ENCODE peak calls at places on chromosomes 1 and 21, in five cellular contexts. One of them, this sample, is unnamed.

GRCh38 chr1:6734579-6735397 is 33.2 kb upstream of the DNAJC11 start:
- DNase-seq in stomach: no peak
- DNase-seq in breast epithelium: no peak
- DNase-seq in transverse colon: no peak
- DNase-seq in K562: no peak
- DNase-seq in this sample: no peak

GRCh38 chr1:213244664-213245091 is 193.6 kb downstream of the RPS6KC1 start:
- DNase-seq in transverse colon: peak; percentile 9
- DNase-seq in stomach: no peak
- DNase-seq in breast epithelium: no peak
- DNase-seq in K562: peak; percentile 58
- DNase-seq in this sample: no peak

GRCh38 chr1:97845805-97846204 is 75.0 kb downstream of the DPYD start:
- DNase-seq in breast epithelium: no peak
- DNase-seq in K562: no peak
- DNase-seq in stomach: no peak
- DNase-seq in transverse colon: no peak
- DNase-seq in this sample: no peak

GRCh38 chr1:108719654-108720435 is 7.1 kb downstream of the FNDC7 start:
- DNase-seq in transverse colon: no peak
- DNase-seq in breast epithelium: no peak
- DNase-seq in stomach: no peak
- DNase-seq in K562: peak; percentile 41
- DNase-seq in this sample: peak; percentile 62

GRCh38 chr1:29984544-29985375 is 738.6 kb downstream of the MATN1 start:
- DNase-seq in stomach: no peak
- DNase-seq in K562: no peak
- DNase-seq in breast epithelium: no peak
- DNase-seq in transverse colon: peak; percentile 27
- DNase-seq in this sample: no peak

GRCh38 chr1:20980051-20980450 is 192.9 kb upstream of the HP1BP3 start:
- DNase-seq in breast epithelium: no peak
- DNase-seq in transverse colon: no peak
- DNase-seq in K562: no peak
- DNase-seq in stomach: no peak
- DNase-seq in this sample: no peak

GRCh38 chr1:9459784-9460407 is 79.4 kb upstream of the SLC25A33 start:
- DNase-seq in K562: no peak
- DNase-seq in transverse colon: peak; percentile 51
- DNase-seq in breast epithelium: peak; percentile 46
- DNase-seq in stomach: no peak
- DNase-seq in this sample: no peak

GRCh38 chr1:29029652-29030051 is 94.1 kb downstream of the TMEM200B start:
- DNase-seq in breast epithelium: no peak
- DNase-seq in K562: no peak
- DNase-seq in stomach: no peak
- DNase-seq in transverse colon: no peak
- DNase-seq in this sample: no peak

GRCh38 chr1:11887666-11888007 is 28.9 kb upstream of the NPPB start:
- DNase-seq in K562: no peak
- DNase-seq in breast epithelium: no peak
- DNase-seq in transverse colon: no peak
- DNase-seq in stomach: no peak
- DNase-seq in this sample: no peak

GRCh38 chr1:53549781-53550180 is 90.6 kb downstream of the DMRTB1 start:
- DNase-seq in transverse colon: no peak
- DNase-seq in breast epithelium: no peak
- DNase-seq in K562: no peak
- DNase-seq in stomach: no peak
- DNase-seq in this sample: no peak

GRCh38 chr1:54537611-54538010 is 10.4 kb upstream of the ACOT11 start:
- DNase-seq in breast epithelium: no peak
- DNase-seq in stomach: no peak
- DNase-seq in transverse colon: no peak
- DNase-seq in K562: no peak
- DNase-seq in this sample: no peak

GRCh38 chr1:77673030-77673429 is 9.4 kb downstream of the ZZZ3 start:
- DNase-seq in stomach: no peak
- DNase-seq in K562: no peak
- DNase-seq in transverse colon: no peak
- DNase-seq in breast epithelium: no peak
- DNase-seq in this sample: no peak

GRCh38 chr1:2091611-2092604 is 41.7 kb downstream of the PRKCZ start:
- DNase-seq in transverse colon: peak; percentile 80
- DNase-seq in stomach: peak; percentile 39
- DNase-seq in K562: peak; percentile 82
- DNase-seq in breast epithelium: no peak
- DNase-seq in this sample: no peak

GRCh38 chr1:218463194-218464156 is 118.3 kb downstream of the TGFB2 start:
- DNase-seq in stomach: no peak
- DNase-seq in transverse colon: peak; percentile 20
- DNase-seq in K562: no peak
- DNase-seq in breast epithelium: peak; percentile 37
- DNase-seq in this sample: no peak

GRCh38 chr1:162631546-162632233 is 574 bp upstream of the DDR2 start:
- DNase-seq in K562: peak; percentile 40
- DNase-seq in breast epithelium: no peak
- DNase-seq in stomach: no peak
- DNase-seq in transverse colon: no peak
- DNase-seq in this sample: no peak

GRCh38 chr1:5975133-5975880 is 16.9 kb downstream of the NPHP4 start:
- DNase-seq in transverse colon: peak; percentile 53
- DNase-seq in K562: no peak
- DNase-seq in breast epithelium: no peak
- DNase-seq in stomach: peak; percentile 63
- DNase-seq in this sample: no peak

GRCh38 chr1:87106158-87106557 is 191.7 kb downstream of the HS2ST1 start:
- DNase-seq in transverse colon: no peak
- DNase-seq in K562: no peak
- DNase-seq in stomach: no peak
- DNase-seq in breast epithelium: no peak
- DNase-seq in this sample: no peak

GRCh38 chr1:150259758-150260669 is 2.4 kb downstream of the CA14 start:
- DNase-seq in stomach: peak; percentile 78
- DNase-seq in K562: peak; percentile 66
- DNase-seq in breast epithelium: no peak
- DNase-seq in transverse colon: peak; percentile 66
- DNase-seq in this sample: no peak

GRCh38 chr1:107110346-107110745 is 30.5 kb upstream of the NTNG1 start:
- DNase-seq in transverse colon: no peak
- DNase-seq in stomach: no peak
- DNase-seq in K562: no peak
- DNase-seq in breast epithelium: no peak
- DNase-seq in this sample: no peak

GRCh38 chr21:25927195-25927880 is 192.6 kb downstream of the GABPA start:
- DNase-seq in transverse colon: no peak
- DNase-seq in stomach: no peak
- DNase-seq in breast epithelium: no peak
- DNase-seq in K562: no peak
- DNase-seq in this sample: no peak

GRCh38 chr1:182259229-182259872 is 132.2 kb downstream of the GLUL start:
- DNase-seq in stomach: peak; percentile 75
- DNase-seq in breast epithelium: peak; percentile 76
- DNase-seq in K562: peak; percentile 79
- DNase-seq in transverse colon: peak; percentile 55
- DNase-seq in this sample: no peak

GRCh38 chr1:158146165-158146564 is 34.5 kb upstream of the CD1D start:
- DNase-seq in K562: peak; percentile 44
- DNase-seq in breast epithelium: no peak
- DNase-seq in transverse colon: no peak
- DNase-seq in stomach: no peak
- DNase-seq in this sample: no peak

GRCh38 chr1:165444897-165445370 is at the start of gene RXRG:
- DNase-seq in transverse colon: no peak
- DNase-seq in stomach: peak; percentile 42
- DNase-seq in breast epithelium: no peak
- DNase-seq in K562: no peak
- DNase-seq in this sample: no peak

GRCh38 chr1:93420400-93420799 is 27.5 kb upstream of the FNBP1L start:
- DNase-seq in K562: no peak
- DNase-seq in breast epithelium: no peak
- DNase-seq in transverse colon: no peak
- DNase-seq in stomach: no peak
- DNase-seq in this sample: no peak

GRCh38 chr1:174274452-174274851 is 115.1 kb downstream of the RABGAP1L start:
- DNase-seq in stomach: no peak
- DNase-seq in breast epithelium: no peak
- DNase-seq in transverse colon: no peak
- DNase-seq in K562: no peak
- DNase-seq in this sample: no peak

GRCh38 chr1:2194319-2194897 is at the start of gene FAAP20:
- DNase-seq in transverse colon: peak; percentile 77
- DNase-seq in stomach: peak; percentile 76
- DNase-seq in breast epithelium: no peak
- DNase-seq in K562: peak; percentile 91
- DNase-seq in this sample: no peak

GRCh38 chr1:22527555-22528296 is 35.6 kb upstream of the EPHA8 start:
- DNase-seq in breast epithelium: no peak
- DNase-seq in K562: no peak
- DNase-seq in stomach: no peak
- DNase-seq in transverse colon: no peak
- DNase-seq in this sample: no peak

GRCh38 chr1:79259390-79260336 is 253.1 kb upstream of the ADGRL4 start:
- DNase-seq in stomach: no peak
- DNase-seq in transverse colon: no peak
- DNase-seq in K562: no peak
- DNase-seq in breast epithelium: no peak
- DNase-seq in this sample: no peak

GRCh38 chr1:31570228-31570627 is 6.1 kb upstream of the TINAGL1 start:
- DNase-seq in breast epithelium: peak; percentile 5
- DNase-seq in stomach: no peak
- DNase-seq in K562: peak; percentile 10
- DNase-seq in transverse colon: no peak
- DNase-seq in this sample: no peak

GRCh38 chr1:94801919-94802546 is 18.1 kb upstream of the SLC44A3 start:
- DNase-seq in K562: peak; percentile 12
- DNase-seq in transverse colon: peak; percentile 24
- DNase-seq in breast epithelium: no peak
- DNase-seq in stomach: no peak
- DNase-seq in this sample: peak; percentile 12

GRCh38 chr1:94804442-94804837 is 15.7 kb upstream of the SLC44A3 start:
- DNase-seq in K562: no peak
- DNase-seq in stomach: no peak
- DNase-seq in breast epithelium: no peak
- DNase-seq in transverse colon: no peak
- DNase-seq in this sample: no peak

GRCh38 chr1:94803517-94804441 is 16.4 kb upstream of the SLC44A3 start:
- DNase-seq in transverse colon: peak; percentile 34
- DNase-seq in K562: no peak
- DNase-seq in breast epithelium: no peak
- DNase-seq in stomach: no peak
- DNase-seq in this sample: no peak

GRCh38 chr1:94805912-94806311 is 14.2 kb upstream of the SLC44A3 start:
- DNase-seq in transverse colon: peak; percentile 55
- DNase-seq in stomach: peak; percentile 64
- DNase-seq in breast epithelium: peak; percentile 46
- DNase-seq in K562: peak; percentile 50
- DNase-seq in this sample: peak; percentile 41

DNA sequence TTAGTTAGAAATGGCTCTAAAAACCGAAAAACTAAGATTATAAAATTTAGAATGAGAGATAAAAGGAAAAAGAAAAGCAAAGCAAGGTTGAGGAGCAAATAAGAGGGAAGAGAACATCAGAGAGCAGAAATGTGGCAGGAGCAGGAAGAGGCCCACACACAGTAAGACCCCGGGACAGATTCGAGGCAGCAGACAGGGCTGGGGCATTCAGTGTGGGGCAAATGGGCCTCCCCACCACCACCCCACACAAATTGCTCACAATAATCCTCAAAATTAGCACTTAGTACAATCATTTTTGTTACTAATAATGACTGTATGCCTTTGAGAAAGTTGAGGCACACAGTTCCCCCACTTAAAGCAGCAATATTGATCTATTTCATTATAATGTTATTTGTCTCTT is 17.1 kb upstream of the SLC44A3 start:
- DNase-seq in stomach: no peak
- DNase-seq in transverse colon: no peak
- DNase-seq in K562: no peak
- DNase-seq in breast epithelium: no peak
- DNase-seq in this sample: no peak
- H3K27ac ChIP-seq in stomach: no peak overlapping the region
- H3K27ac ChIP-seq in transverse colon: peak overlapping the region; percentile 72
- H3K27ac ChIP-seq in K562: no peak overlapping the region
- H3K27ac ChIP-seq in breast epithelium: peak overlapping the region; percentile 83
- H3K27ac ChIP-seq in this sample: peak overlapping the region; percentile 57

DNA sequence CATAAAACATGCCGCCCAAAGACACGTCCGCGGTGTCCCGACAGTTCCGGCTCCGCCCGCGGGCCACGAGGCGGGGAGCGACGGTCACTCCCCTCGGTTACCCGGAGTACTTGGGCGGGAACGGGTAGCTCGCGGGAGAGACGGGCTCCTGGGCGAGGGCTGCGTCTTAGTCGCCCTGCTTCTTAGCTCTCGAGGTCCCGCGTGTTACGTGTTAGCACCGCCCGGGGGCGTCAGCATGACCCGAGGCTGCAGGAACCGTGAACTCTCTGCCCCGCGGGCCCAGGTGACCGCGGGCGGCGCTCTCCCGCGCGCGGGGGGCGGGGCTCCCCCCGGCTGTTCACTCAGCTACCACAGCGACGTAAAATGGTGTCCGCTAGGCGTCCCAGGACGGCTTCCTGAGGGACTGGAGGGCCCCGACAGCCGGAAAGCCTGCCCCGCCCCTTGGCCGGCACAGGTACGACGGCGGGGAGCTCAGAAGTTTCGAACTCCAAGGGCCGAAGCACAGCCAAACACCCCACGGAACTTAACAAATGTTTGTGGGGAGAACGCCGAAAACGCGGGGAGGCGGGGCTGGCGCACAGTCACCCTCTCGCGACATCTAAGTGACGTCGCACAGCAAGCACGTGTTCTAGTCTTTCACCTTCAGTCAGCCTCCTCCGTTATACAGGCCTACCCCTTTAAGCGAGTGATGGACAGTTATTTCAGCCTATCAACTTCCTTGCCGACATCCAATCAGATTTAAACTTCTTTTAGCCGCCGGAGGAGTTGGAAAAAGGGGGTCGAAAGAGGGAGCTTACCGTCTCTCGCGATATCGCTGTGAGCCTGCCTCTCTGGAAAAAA is 757 bp upstream of the RBM15 start:
- DNase-seq in breast epithelium: no peak
- DNase-seq in K562: peak; percentile 98
- DNase-seq in stomach: peak; percentile 96
- DNase-seq in transverse colon: peak; percentile 96
- DNase-seq in this sample: peak; percentile 99
- TF ChIP-seq POLR2AphosphoS5 in breast epithelium: peak; percentile 66
- TF ChIP-seq POLR2AphosphoS5 in K562: peak; percentile 52
- TF ChIP-seq POLR2AphosphoS5 in stomach: peak; percentile 79
- TF ChIP-seq POLR2AphosphoS5 in transverse colon: peak; percentile 45
- TF ChIP-seq POLR2AphosphoS5 in this sample: peak; percentile 80

GRCh38 chr21:36709030-36709867 is 10.3 kb downstream of the SIM2 start:
- DNase-seq in transverse colon: no peak
- DNase-seq in stomach: peak; percentile 26
- DNase-seq in breast epithelium: no peak
- DNase-seq in K562: no peak
- DNase-seq in this sample: no peak
- H3K27ac ChIP-seq in transverse colon: no peak overlapping the region
- H3K27ac ChIP-seq in stomach: peak overlapping the region; percentile 29
- H3K27ac ChIP-seq in breast epithelium: no peak overlapping the region
- H3K27ac ChIP-seq in K562: no peak overlapping the region
- H3K27ac ChIP-seq in this sample: no peak overlapping the region

GRCh38 chr1:156461781-156462647 is 38.6 kb downstream of the MEF2D start:
- DNase-seq in transverse colon: peak; percentile 69
- DNase-seq in breast epithelium: peak; percentile 72
- DNase-seq in stomach: peak; percentile 66
- DNase-seq in K562: no peak
- DNase-seq in this sample: no peak
- TF ChIP-seq POLR2AphosphoS5 in transverse colon: no peak
- TF ChIP-seq POLR2AphosphoS5 in breast epithelium: no peak
- TF ChIP-seq POLR2AphosphoS5 in stomach: no peak
- TF ChIP-seq POLR2AphosphoS5 in K562: no peak
- TF ChIP-seq POLR2AphosphoS5 in this sample: peak; percentile 22

This sample was measured in Panc1.